ENCODE peak calls at places on chromosomes 12 and 14, in eight cellular contexts. H is right cardiac atrium, T is GM23248, B is uterus, D is neural progenitor cell, Z is esophagus muscularis mucosa, R is transverse colon, L is body of pancreas. P is an unnamed sample.

GRCh38 chr12:22034709-22035506 is 11.1 kb upstream of the CMAS start:
- DNase-seq in H (no peak), T (peak; percentile 6), B (no peak), D (no peak), Z (no peak), R (no peak), L (peak; percentile 24), P (no peak)

GRCh38 chr12:22802883-22803640 is 178.1 kb downstream of the ETNK1 start:
- DNase-seq in H (no peak), T (no peak), B (no peak), D (no peak), Z (no peak), R (no peak), L (no peak), P (no peak)

GRCh38 chr14:64786296-64787149 is 82.3 kb downstream of the PLEKHG3 start:
- DNase-seq in H (peak; percentile 67), T (peak; percentile 16), B (no peak), D (no peak), Z (no peak), R (no peak), L (peak; percentile 20), P (no peak)

GRCh38 chr12:130483616-130484180 is 146.0 kb downstream of the PIWIL1 start:
- DNase-seq in H (no peak), T (no peak), B (no peak), D (no peak), Z (no peak), R (no peak), L (no peak), P (no peak)

GRCh38 chr12:34595749-34596733 is 573.7 kb downstream of the ALG10 start:
- DNase-seq in H (peak; percentile 16), T (no peak), B (no peak), D (no peak), Z (no peak), R (peak; percentile 4), L (peak; percentile 3), P (peak; percentile 30)

GRCh38 chr14:58243790-58244555 is 670 bp upstream of the PSMA3 start:
- DNase-seq in H (peak; percentile 10), T (peak; percentile 55), B (no peak), D (peak; percentile 12), Z (no peak), R (no peak), L (no peak), P (no peak)

GRCh38 chr12:130826151-130826801 is 12.8 kb downstream of the STX2 start:
- DNase-seq in H (peak; percentile 76), T (peak; percentile 76), B (no peak), D (peak; percentile 57), Z (no peak), R (peak; percentile 53), L (peak; percentile 39), P (peak; percentile 65)

GRCh38 chr12:130281157-130281799 is 56.4 kb upstream of the PIWIL1 start:
- DNase-seq in H (no peak), T (peak; percentile 59), B (no peak), D (peak; percentile 74), Z (no peak), R (peak; percentile 15), L (peak; percentile 24), P (no peak)

GRCh38 chr12:122421263-122421814 is 1.1 kb downstream of the CLIP1 start:
- DNase-seq in H (no peak), T (peak; percentile 76), B (peak; percentile 67), D (no peak), Z (peak; percentile 93), R (peak; percentile 52), L (peak; percentile 78), P (no peak)

GRCh38 chr12:65630555-65630954 is 193.7 kb upstream of the HMGA2 start:
- DNase-seq in H (no peak), T (no peak), B (no peak), D (no peak), Z (no peak), R (no peak), L (no peak), P (no peak)

GRCh38 chr14:69879175-69880047 is at the start of gene SMOC1:
- DNase-seq in H (peak; percentile 81), T (peak; percentile 48), B (no peak), D (peak; percentile 95), Z (no peak), R (peak; percentile 65), L (peak; percentile 82), P (no peak)

GRCh38 chr14:38079886-38080285 is 127.8 kb upstream of the SSTR1 start:
- DNase-seq in H (no peak), T (no peak), B (no peak), D (no peak), Z (no peak), R (no peak), L (no peak), P (no peak)

GRCh38 chr12:64256166-64256800 is 34.2 kb upstream of the KICS2 start:
- DNase-seq in H (no peak), T (peak; percentile 84), B (no peak), D (peak; percentile 77), Z (no peak), R (no peak), L (no peak), P (no peak)

DNA sequence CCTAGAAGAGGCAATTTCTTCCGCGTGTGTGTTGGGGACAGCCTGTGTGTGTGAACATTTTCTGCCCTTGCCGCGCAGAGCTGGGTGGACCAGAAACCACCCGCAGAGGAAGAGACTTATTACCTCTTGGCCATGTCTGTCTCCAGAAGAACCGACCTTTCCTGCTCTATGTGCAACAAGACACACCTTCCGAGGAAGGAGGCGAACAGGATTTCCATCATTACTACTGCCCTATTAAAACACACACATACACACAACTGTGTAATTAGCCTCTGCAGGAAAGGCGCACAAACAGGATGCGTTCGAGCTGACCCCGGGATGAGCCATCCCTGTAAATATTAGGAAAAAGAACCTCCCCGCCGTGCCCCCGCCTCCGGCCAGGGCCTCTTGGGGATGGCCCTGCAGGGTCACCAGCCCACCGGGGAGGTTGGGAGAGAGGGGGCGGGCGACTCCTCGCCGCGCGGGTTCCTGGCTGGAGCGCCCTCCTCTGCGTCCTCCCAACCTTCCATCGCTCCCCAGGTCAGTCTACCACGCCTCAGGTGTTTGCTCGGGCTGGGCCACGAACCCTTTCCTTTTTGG is 484 bp upstream of the PRKCH start:
- DNase-seq in H (no peak), T (no peak), B (peak; percentile 38), D (no peak), Z (no peak), R (no peak), L (peak; percentile 13), P (no peak)
- H3K4me3 ChIP-seq in H (peak overlapping the region; percentile 66), T (peak overlapping the region; percentile 71), B (peak overlapping the region; percentile 47), D (peak overlapping the region; percentile 67), Z (peak overlapping the region; percentile 63), R (peak overlapping the region; percentile 58), L (peak overlapping the region; percentile 29), P (peak overlapping the region; percentile 74)

GRCh38 chr14:20801726-20802125 is 918 bp downstream of the RNASE1 start:
- DNase-seq in H (peak; percentile 74), T (no peak), B (no peak), D (no peak), Z (no peak), R (peak; percentile 41), L (peak; percentile 83), P (no peak)
- H3K4me1 ChIP-seq in H (peaks cover 2% of the 10 kb centered on the region), T (no peaks in the 10 kb centered on the region), B (no peaks in the 10 kb centered on the region), D (peaks cover 18% of the 10 kb centered on the region), Z (peaks cover 24% of the 10 kb centered on the region), R (no peaks in the 10 kb centered on the region), L (peaks cover 61% of the 10 kb centered on the region), P (no peaks in the 10 kb centered on the region)

DNA sequence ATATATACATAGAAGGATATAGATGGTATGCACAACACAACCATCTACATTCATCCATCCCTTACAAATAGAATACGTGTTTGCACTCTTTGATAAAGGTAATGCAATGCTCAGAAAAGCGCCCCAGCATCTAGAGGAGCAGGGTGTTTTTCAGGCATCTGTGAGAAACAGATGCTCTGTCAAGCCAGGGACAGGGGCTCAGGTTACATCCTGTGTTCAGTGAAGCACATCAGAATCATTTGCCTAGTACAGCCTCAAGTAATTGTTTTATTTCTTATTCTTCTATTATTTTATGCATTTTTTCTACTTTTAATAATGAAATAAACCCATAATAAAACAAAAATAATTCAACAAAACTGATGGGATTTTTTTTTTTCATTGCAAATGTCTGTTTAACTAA is 50.5 kb upstream of the HIF1A start:
- DNase-seq in H (no peak), T (peak; percentile 20), B (no peak), D (peak; percentile 66), Z (no peak), R (no peak), L (no peak), P (no peak)
- H3K27ac ChIP-seq in H (no peak overlapping the region), T (no peak overlapping the region), B (no peak overlapping the region), D (no peak overlapping the region), Z (no peak overlapping the region), R (no peak overlapping the region), L (no peak overlapping the region), P (no peak overlapping the region)

DNA sequence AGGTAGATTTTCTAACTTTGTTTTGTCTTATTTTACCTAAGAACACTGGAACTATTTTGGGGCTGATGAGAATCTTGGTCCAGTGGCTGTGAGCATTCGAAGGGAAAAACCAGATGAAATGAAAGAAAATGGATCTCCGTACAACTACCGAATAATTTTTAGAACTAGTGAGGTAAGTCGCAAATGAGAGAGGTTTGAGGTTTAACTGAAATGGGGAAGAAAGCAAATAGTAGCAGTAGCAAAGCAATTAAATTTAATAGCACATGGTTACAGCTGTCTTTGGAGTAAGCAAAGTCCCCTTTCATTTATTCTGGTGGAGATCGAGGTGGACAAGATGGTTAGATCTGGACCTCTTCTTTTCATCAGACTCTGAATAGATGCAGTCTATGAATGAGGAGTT is 313.5 kb upstream of the RGS6 start:
- DNase-seq in H (no peak), T (no peak), B (no peak), D (no peak), Z (no peak), R (no peak), L (no peak), P (no peak)
- H3K4me3 ChIP-seq in H (no peak overlapping the region), T (no peak overlapping the region), B (no peak overlapping the region), D (no peak overlapping the region), Z (no peak overlapping the region), R (no peak overlapping the region), L (no peak overlapping the region), P (no peak overlapping the region)

GRCh38 chr12:46389130-46389616 is 16.6 kb upstream of the SLC38A2 start:
- DNase-seq in H (no peak), T (peak; percentile 86), B (no peak), D (no peak), Z (no peak), R (no peak), L (no peak), P (peak; percentile 79)
- H3K4me1 ChIP-seq in H (peaks cover 10% of the 10 kb centered on the region), T (peaks cover 83% of the 10 kb centered on the region), B (peaks cover 3% of the 10 kb centered on the region), D (peaks cover 46% of the 10 kb centered on the region), Z (peaks cover 58% of the 10 kb centered on the region), R (peaks cover 25% of the 10 kb centered on the region), L (peaks cover 25% of the 10 kb centered on the region), P (peaks cover 14% of the 10 kb centered on the region)

GRCh38 chr12:124236651-124237050 is 58.2 kb upstream of the RFLNA start:
- DNase-seq in H (no peak), T (peak; percentile 86), B (no peak), D (no peak), Z (no peak), R (peak; percentile 37), L (no peak), P (no peak)

GRCh38 chr12:124232654-124232987 is 62.3 kb upstream of the RFLNA start:
- DNase-seq in H (no peak), T (no peak), B (no peak), D (peak; percentile 57), Z (no peak), R (no peak), L (no peak), P (no peak)

GRCh38 chr12:124231980-124232653 is 62.8 kb upstream of the RFLNA start:
- DNase-seq in H (no peak), T (no peak), B (no peak), D (no peak), Z (no peak), R (peak; percentile 76), L (no peak), P (no peak)

GRCh38 chr12:124233041-124233836 is 61.7 kb upstream of the RFLNA start:
- DNase-seq in H (no peak), T (peak; percentile 85), B (no peak), D (no peak), Z (no peak), R (no peak), L (no peak), P (no peak)

GRCh38 chr12:124233846-124234620 is 60.9 kb upstream of the RFLNA start:
- DNase-seq in H (no peak), T (peak; percentile 64), B (no peak), D (no peak), Z (no peak), R (no peak), L (no peak), P (no peak)
- H3K27ac ChIP-seq in H (no peak overlapping the region), T (peak overlapping the region; percentile 78), B (no peak overlapping the region), D (no peak overlapping the region), Z (no peak overlapping the region), R (no peak overlapping the region), L (no peak overlapping the region), P (no peak overlapping the region)